ENCODE peak calls at places on chromosomes 1 and 21, in nine cellular contexts. B is K562, W is mucosa of descending colon, X is psoas muscle, V is fibroblast of pulmonary artery, O is left ventricle myocardium inferior, D is OCI-LY7, S is lower leg skin, H is nephron progenitor cell. E is an unnamed sample.

GRCh38 chr1:204483791-204484190 is 10.8 kb downstream of the PIK3C2B start:
- DNase-seq in S (no peak), W (no peak), B (no peak), H (no peak), D (no peak), O (no peak), V (no peak), X (no peak), E (no peak)

GRCh38 chr1:173122958-173123852 is 72.5 kb upstream of the TNFSF18 start:
- DNase-seq in V (peak), D (no peak), B (no peak), W (peak), H (no peak), S (peak), O (peak), X (peak), E (peak)

GRCh38 chr1:229266269-229266668 is 4.6 kb upstream of the RAB4A start:
- DNase-seq in B (no peak), X (no peak), W (no peak), V (no peak), H (no peak), S (no peak), D (no peak), O (no peak), E (no peak)

GRCh38 chr1:201884472-201884871 is 4.2 kb upstream of the SHISA4 start:
- DNase-seq in V (no peak), X (peak), D (no peak), O (peak), H (no peak), W (no peak), S (no peak), B (no peak), E (no peak)

GRCh38 chr1:44848456-44849181 is 5.6 kb upstream of the PTCH2 start:
- DNase-seq in S (no peak), B (no peak), X (no peak), D (no peak), O (no peak), H (no peak), W (no peak), V (peak), E (no peak)

GRCh38 chr1:8077120-8077573 is 51.0 kb upstream of the ERRFI1 start:
- DNase-seq in W (peak), S (no peak), V (peak), H (no peak), B (peak), X (peak), O (peak), D (no peak), E (no peak)

GRCh38 chr1:26044971-26045711 is 777 bp downstream of the SLC30A2 start:
- DNase-seq in H (peak), D (no peak), X (peak), O (peak), W (peak), S (no peak), B (peak), V (no peak), E (peak)

GRCh38 chr1:42815938-42816599 is 853 bp upstream of the ERMAP start:
- DNase-seq in O (no peak), S (no peak), D (peak), H (no peak), W (no peak), B (no peak), V (peak), X (no peak), E (no peak)

GRCh38 chr1:175802407-175803123 is 59.2 kb upstream of the TNR start:
- DNase-seq in O (no peak), V (no peak), B (no peak), X (no peak), W (no peak), H (no peak), S (no peak), D (no peak), E (peak)

GRCh38 chr1:225940385-225941151 is 452 bp downstream of the LEFTY2 start:
- DNase-seq in H (no peak), X (no peak), B (no peak), O (no peak), W (no peak), V (no peak), S (no peak), D (no peak), E (no peak)

GRCh38 chr1:244318078-244318477 is 133.6 kb downstream of the ADSS2 start:
- DNase-seq in O (no peak), H (no peak), V (no peak), W (no peak), X (no peak), D (no peak), B (no peak), S (no peak), E (no peak)

GRCh38 chr1:38918568-38918967 is 23.1 kb downstream of the RHBDL2 start:
- DNase-seq in S (no peak), O (no peak), X (no peak), V (no peak), B (no peak), H (no peak), W (no peak), D (peak), E (no peak)

GRCh38 chr1:237736372-237737029 is 154.2 kb downstream of the ZP4 start:
- DNase-seq in W (no peak), H (no peak), B (no peak), V (peak), X (no peak), O (no peak), S (no peak), D (peak), E (peak)

GRCh38 chr1:225653463-225654276 is 747 bp upstream of the ENAH start:
- DNase-seq in D (peak), B (no peak), W (peak), S (peak), X (peak), H (peak), O (peak), V (peak), E (peak)

GRCh38 chr1:44592208-44593145 is 81.8 kb downstream of the TMEM53 start:
- DNase-seq in B (no peak), V (no peak), H (no peak), O (no peak), W (no peak), S (no peak), D (no peak), X (no peak), E (peak)

GRCh38 chr1:224879404-224879803 is 50.1 kb upstream of the DNAH14 start:
- DNase-seq in H (no peak), V (peak), X (no peak), D (no peak), O (no peak), S (no peak), W (no peak), B (no peak), E (no peak)

GRCh38 chr21:34801519-34802132 is 132.8 kb downstream of the CLIC6 start:
- DNase-seq in V (peak), S (no peak), B (peak), W (no peak), D (peak), O (no peak), H (peak), X (no peak), E (peak)
- TF ChIP-seq CTCF in V (peak), S (no peak), B (peak), W (no peak), D (peak), O (no peak), H (peak), X (no peak), E (peak)

DNA sequence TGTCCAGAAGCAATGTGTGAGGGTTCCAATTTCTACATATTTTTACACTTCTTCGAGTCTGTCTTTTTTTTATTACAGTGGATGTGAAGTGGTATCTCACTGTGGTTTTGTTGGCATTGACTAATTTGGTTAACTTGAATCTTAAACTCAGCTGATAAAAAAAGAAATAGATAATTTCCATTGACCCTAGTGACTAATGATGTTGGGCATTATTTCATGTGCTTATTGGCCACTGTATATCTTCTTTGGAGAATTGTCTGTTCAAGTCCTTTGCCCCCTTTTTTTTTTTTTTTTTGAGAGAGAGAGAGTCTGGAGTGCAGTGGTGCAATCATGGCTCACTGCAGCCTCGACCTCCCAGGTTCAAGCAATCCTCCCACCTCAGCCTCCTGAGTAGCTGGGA is 33.3 kb upstream of the NBPF3 start:
- DNase-seq in D (no peak), X (no peak), S (no peak), O (no peak), V (no peak), B (no peak), W (no peak), H (no peak), E (no peak)
- TF ChIP-seq CTCF in D (no peak), X (no peak), S (no peak), O (no peak), V (no peak), B (no peak), W (no peak), H (no peak), E (no peak)

GRCh38 chr1:119679223-119679622 is 31.2 kb upstream of the ZNF697 start:
- DNase-seq in B (no peak), S (no peak), W (no peak), O (no peak), X (no peak), V (no peak), D (no peak), H (no peak), E (peak)

GRCh38 chr1:119674110-119674509 is 26.0 kb upstream of the ZNF697 start:
- DNase-seq in W (no peak), V (peak), O (no peak), S (no peak), D (no peak), X (no peak), H (no peak), B (no peak), E (peak)

GRCh38 chr1:119674835-119675289 is 26.8 kb upstream of the ZNF697 start:
- DNase-seq in S (no peak), X (peak), V (peak), D (no peak), O (no peak), B (peak), H (no peak), W (no peak), E (peak)

GRCh38 chr1:119675349-119676343 is 27.6 kb upstream of the ZNF697 start:
- DNase-seq in S (peak), O (peak), X (peak), B (peak), D (peak), V (peak), W (no peak), H (peak), E (peak)

DNA sequence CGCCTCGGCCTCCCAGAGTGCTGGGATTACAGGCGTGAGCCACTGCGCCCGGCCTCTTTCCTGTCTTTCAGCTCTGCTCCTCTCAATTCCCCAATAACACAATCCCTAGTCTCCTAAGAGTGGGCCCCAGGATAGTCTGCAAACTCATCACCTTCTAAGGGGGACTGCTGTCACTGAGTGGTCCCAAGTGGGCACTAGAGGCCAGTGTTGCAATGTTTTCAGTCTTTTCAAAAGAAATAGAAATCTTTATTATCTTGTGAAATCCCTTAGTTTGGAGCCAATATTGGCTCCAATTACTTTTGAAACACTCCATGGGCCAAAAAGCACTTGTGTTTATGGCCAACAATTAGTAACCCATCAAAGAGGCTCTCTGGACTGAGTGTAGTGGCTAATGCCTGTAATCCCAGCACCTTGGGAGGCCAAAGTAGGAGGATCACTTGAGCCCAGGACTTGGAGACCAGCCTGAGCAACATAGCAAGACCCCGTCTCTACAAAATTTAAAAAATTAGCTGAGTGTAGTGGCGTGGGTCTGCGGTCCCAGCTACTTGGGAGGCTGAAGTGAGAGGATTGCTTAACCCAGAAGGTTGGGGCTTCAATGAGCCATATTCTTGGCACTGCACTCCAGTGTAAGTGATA is 28.6 kb upstream of the ZNF697 start:
- DNase-seq in V (no peak), X (peak), S (peak), O (no peak), B (no peak), W (no peak), D (no peak), H (no peak), E (peak)
- TF ChIP-seq CTCF in V (peak), X (no peak), S (no peak), O (no peak), B (peak), W (no peak), D (peak), H (no peak), E (peak)

DNA sequence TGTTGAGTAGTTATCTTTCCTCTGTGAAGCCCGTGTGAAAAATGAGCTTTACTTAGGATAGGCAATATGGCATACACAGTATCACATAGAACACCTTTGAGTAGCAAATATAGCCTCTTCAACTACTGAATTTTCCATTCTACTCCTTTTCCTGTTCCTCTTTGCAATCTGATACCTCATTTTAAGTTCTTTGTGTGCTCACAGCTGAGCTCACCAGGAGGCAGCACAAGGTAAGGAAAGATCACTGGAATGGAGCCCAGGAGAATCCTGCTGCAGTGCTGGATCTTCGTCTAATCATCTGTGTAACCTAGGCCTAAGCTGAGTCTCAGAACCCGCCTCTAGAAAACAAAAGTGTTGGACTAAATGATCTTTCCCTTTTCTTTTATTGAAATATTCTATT is 171.0 kb downstream of the LRRC40 start:
- DNase-seq in S (no peak), X (no peak), V (peak), D (peak), B (peak), W (no peak), O (no peak), H (peak), E (peak)
- TF ChIP-seq CTCF in S (no peak), X (no peak), V (peak), D (peak), B (peak), W (no peak), O (peak), H (peak), E (peak)